ENCODE peak calls at places on chromosomes 16 and 17, in ten cellular contexts. One of them, this sample, is unnamed.

GRCh38 chr16:70258065-70258464 is 6.3 kb upstream of the EXOSC6 start:
- DNase-seq in EL: no peak
- DNase-seq in activated gamma-delta T cell treated with anti-CD3 and anti-CD28 coated beads, Interleukin-2, amount 50 U/mL, for 16 hours: no peak
- DNase-seq in activated CD4-positive, alpha-beta T cell treated with anti-CD3 and anti-CD28 coated beads, Interleukin-2, amount 10 ng/mL, durations not matched to agents 24 days and 14 days: no peak
- DNase-seq in AG10803: no peak
- DNase-seq in transverse colon: no peak
- DNase-seq in nucleus accumbens: no peak
- DNase-seq in activated naive CD4-positive, alpha-beta T cell treated with anti-CD3 and anti-CD28 coated beads for 36 hours: no peak
- DNase-seq in HCT116: no peak
- DNase-seq in IMR-90: no peak
- DNase-seq in this sample: no peak

GRCh38 chr16:48558269-48558915 is 51.6 kb downstream of the N4BP1 start:
- DNase-seq in activated gamma-delta T cell treated with anti-CD3 and anti-CD28 coated beads, Interleukin-2, amount 50 U/mL, for 16 hours: no peak
- DNase-seq in IMR-90: peak
- DNase-seq in nucleus accumbens: no peak
- DNase-seq in EL: peak
- DNase-seq in HCT116: no peak
- DNase-seq in transverse colon: no peak
- DNase-seq in activated CD4-positive, alpha-beta T cell treated with anti-CD3 and anti-CD28 coated beads, Interleukin-2, amount 10 ng/mL, durations not matched to agents 24 days and 14 days: no peak
- DNase-seq in activated naive CD4-positive, alpha-beta T cell treated with anti-CD3 and anti-CD28 coated beads for 36 hours: peak
- DNase-seq in AG10803: peak
- DNase-seq in this sample: no peak

GRCh38 chr16:3752984-3753383 is 35.7 kb upstream of the TRAP1 start:
- DNase-seq in transverse colon: no peak
- DNase-seq in EL: no peak
- DNase-seq in nucleus accumbens: no peak
- DNase-seq in activated naive CD4-positive, alpha-beta T cell treated with anti-CD3 and anti-CD28 coated beads for 36 hours: no peak
- DNase-seq in activated CD4-positive, alpha-beta T cell treated with anti-CD3 and anti-CD28 coated beads, Interleukin-2, amount 10 ng/mL, durations not matched to agents 24 days and 14 days: no peak
- DNase-seq in activated gamma-delta T cell treated with anti-CD3 and anti-CD28 coated beads, Interleukin-2, amount 50 U/mL, for 16 hours: no peak
- DNase-seq in AG10803: no peak
- DNase-seq in HCT116: no peak
- DNase-seq in IMR-90: no peak
- DNase-seq in this sample: no peak

GRCh38 chr17:62821213-62822079 is 13.3 kb upstream of the MARCHF10 start:
- DNase-seq in AG10803: no peak
- DNase-seq in EL: no peak
- DNase-seq in activated naive CD4-positive, alpha-beta T cell treated with anti-CD3 and anti-CD28 coated beads for 36 hours: no peak
- DNase-seq in HCT116: no peak
- DNase-seq in IMR-90: no peak
- DNase-seq in activated CD4-positive, alpha-beta T cell treated with anti-CD3 and anti-CD28 coated beads, Interleukin-2, amount 10 ng/mL, durations not matched to agents 24 days and 14 days: no peak
- DNase-seq in transverse colon: no peak
- DNase-seq in activated gamma-delta T cell treated with anti-CD3 and anti-CD28 coated beads, Interleukin-2, amount 50 U/mL, for 16 hours: no peak
- DNase-seq in nucleus accumbens: no peak
- DNase-seq in this sample: no peak

GRCh38 chr17:33260638-33261037 is 32.5 kb downstream of the ASIC2 start:
- DNase-seq in activated naive CD4-positive, alpha-beta T cell treated with anti-CD3 and anti-CD28 coated beads for 36 hours: no peak
- DNase-seq in activated gamma-delta T cell treated with anti-CD3 and anti-CD28 coated beads, Interleukin-2, amount 50 U/mL, for 16 hours: no peak
- DNase-seq in nucleus accumbens: no peak
- DNase-seq in activated CD4-positive, alpha-beta T cell treated with anti-CD3 and anti-CD28 coated beads, Interleukin-2, amount 10 ng/mL, durations not matched to agents 24 days and 14 days: no peak
- DNase-seq in HCT116: no peak
- DNase-seq in AG10803: no peak
- DNase-seq in EL: no peak
- DNase-seq in transverse colon: peak
- DNase-seq in IMR-90: no peak
- DNase-seq in this sample: no peak

GRCh38 chr17:20072692-20072992 is 63.5 kb downstream of the SPECC1 start:
- DNase-seq in IMR-90: no peak
- DNase-seq in HCT116: no peak
- DNase-seq in nucleus accumbens: no peak
- DNase-seq in activated CD4-positive, alpha-beta T cell treated with anti-CD3 and anti-CD28 coated beads, Interleukin-2, amount 10 ng/mL, durations not matched to agents 24 days and 14 days: no peak
- DNase-seq in AG10803: no peak
- DNase-seq in activated gamma-delta T cell treated with anti-CD3 and anti-CD28 coated beads, Interleukin-2, amount 50 U/mL, for 16 hours: no peak
- DNase-seq in EL: no peak
- DNase-seq in activated naive CD4-positive, alpha-beta T cell treated with anti-CD3 and anti-CD28 coated beads for 36 hours: no peak
- DNase-seq in transverse colon: no peak
- DNase-seq in this sample: no peak

GRCh38 chr16:2235695-2236361 is 416 bp upstream of the DNASE1L2 start:
- DNase-seq in nucleus accumbens: no peak
- DNase-seq in activated naive CD4-positive, alpha-beta T cell treated with anti-CD3 and anti-CD28 coated beads for 36 hours: no peak
- DNase-seq in activated gamma-delta T cell treated with anti-CD3 and anti-CD28 coated beads, Interleukin-2, amount 50 U/mL, for 16 hours: no peak
- DNase-seq in activated CD4-positive, alpha-beta T cell treated with anti-CD3 and anti-CD28 coated beads, Interleukin-2, amount 10 ng/mL, durations not matched to agents 24 days and 14 days: no peak
- DNase-seq in EL: no peak
- DNase-seq in transverse colon: no peak
- DNase-seq in IMR-90: no peak
- DNase-seq in AG10803: no peak
- DNase-seq in HCT116: no peak
- DNase-seq in this sample: no peak

GRCh38 chr17:49862781-49863331 is 15.0 kb upstream of the TAC4 start:
- DNase-seq in activated naive CD4-positive, alpha-beta T cell treated with anti-CD3 and anti-CD28 coated beads for 36 hours: no peak
- DNase-seq in EL: no peak
- DNase-seq in IMR-90: no peak
- DNase-seq in nucleus accumbens: no peak
- DNase-seq in HCT116: no peak
- DNase-seq in transverse colon: no peak
- DNase-seq in activated gamma-delta T cell treated with anti-CD3 and anti-CD28 coated beads, Interleukin-2, amount 50 U/mL, for 16 hours: no peak
- DNase-seq in activated CD4-positive, alpha-beta T cell treated with anti-CD3 and anti-CD28 coated beads, Interleukin-2, amount 10 ng/mL, durations not matched to agents 24 days and 14 days: no peak
- DNase-seq in AG10803: peak
- DNase-seq in this sample: no peak

GRCh38 chr16:56903866-56904265 is 28.1 kb upstream of the HERPUD1 start:
- DNase-seq in HCT116: no peak
- DNase-seq in nucleus accumbens: no peak
- DNase-seq in activated CD4-positive, alpha-beta T cell treated with anti-CD3 and anti-CD28 coated beads, Interleukin-2, amount 10 ng/mL, durations not matched to agents 24 days and 14 days: no peak
- DNase-seq in activated naive CD4-positive, alpha-beta T cell treated with anti-CD3 and anti-CD28 coated beads for 36 hours: no peak
- DNase-seq in EL: no peak
- DNase-seq in AG10803: no peak
- DNase-seq in IMR-90: no peak
- DNase-seq in activated gamma-delta T cell treated with anti-CD3 and anti-CD28 coated beads, Interleukin-2, amount 50 U/mL, for 16 hours: no peak
- DNase-seq in transverse colon: no peak
- DNase-seq in this sample: no peak

GRCh38 chr17:49958723-49959122 is 10.3 kb upstream of the DLX4 start:
- DNase-seq in activated gamma-delta T cell treated with anti-CD3 and anti-CD28 coated beads, Interleukin-2, amount 50 U/mL, for 16 hours: no peak
- DNase-seq in nucleus accumbens: no peak
- DNase-seq in HCT116: no peak
- DNase-seq in IMR-90: no peak
- DNase-seq in activated CD4-positive, alpha-beta T cell treated with anti-CD3 and anti-CD28 coated beads, Interleukin-2, amount 10 ng/mL, durations not matched to agents 24 days and 14 days: no peak
- DNase-seq in activated naive CD4-positive, alpha-beta T cell treated with anti-CD3 and anti-CD28 coated beads for 36 hours: no peak
- DNase-seq in EL: no peak
- DNase-seq in AG10803: no peak
- DNase-seq in transverse colon: no peak
- DNase-seq in this sample: no peak

GRCh38 chr17:72527819-72528218 is 407.0 kb downstream of the SOX9 start:
- DNase-seq in EL: no peak
- DNase-seq in HCT116: no peak
- DNase-seq in transverse colon: no peak
- DNase-seq in IMR-90: no peak
- DNase-seq in nucleus accumbens: no peak
- DNase-seq in AG10803: no peak
- DNase-seq in activated gamma-delta T cell treated with anti-CD3 and anti-CD28 coated beads, Interleukin-2, amount 50 U/mL, for 16 hours: no peak
- DNase-seq in activated CD4-positive, alpha-beta T cell treated with anti-CD3 and anti-CD28 coated beads, Interleukin-2, amount 10 ng/mL, durations not matched to agents 24 days and 14 days: no peak
- DNase-seq in activated naive CD4-positive, alpha-beta T cell treated with anti-CD3 and anti-CD28 coated beads for 36 hours: no peak
- DNase-seq in this sample: no peak